ENCODE peak calls at places on chromosomes 3 and 15, in six cellular contexts. O, J, U, K, F and R are unnamed samples.

GRCh38 chr3:35936571-35936970 is 297.2 kb downstream of the ARPP21 start:
- DNase-seq in J (no peak), O (no peak), U (no peak), F (no peak), K (no peak), R (no peak)

GRCh38 chr3:150611666-150612065 is 8.5 kb downstream of the SELENOT start:
- DNase-seq in J (no peak), F (no peak), K (no peak), U (no peak), O (no peak), R (no peak)

GRCh38 chr3:119955972-119956371 is 138.3 kb downstream of the GSK3B start:
- DNase-seq in F (no peak), U (no peak), K (no peak), J (no peak), O (no peak), R (no peak)

GRCh38 chr3:52385157-52385556 is 59.7 kb downstream of the SEMA3G start:
- DNase-seq in J (no peak), O (no peak), K (no peak), U (no peak), F (no peak), R (no peak)

GRCh38 chr3:114496874-114497273 is 203.0 kb downstream of the TIGIT start:
- DNase-seq in O (no peak), U (no peak), K (no peak), J (no peak), F (no peak), R (no peak)

GRCh38 chr3:151085227-151085888 is at the start of gene MED12L:
- DNase-seq in U (peak; percentile 13), J (peak; percentile 75), F (peak; percentile 73), K (peak; percentile 78), O (peak; percentile 34), R (no peak)

GRCh38 chr3:136835079-136835816 is 16.3 kb downstream of the SLC35G2 start:
- DNase-seq in O (no peak), U (no peak), F (no peak), K (no peak), J (no peak), R (no peak)

GRCh38 chr3:61250784-61251173 is 473 bp downstream of the FHIT start:
- DNase-seq in U (peak; percentile 48), F (no peak), K (no peak), O (no peak), J (peak; percentile 12), R (peak; percentile 66)

GRCh38 chr15:60351066-60351465 is 46.7 kb downstream of the ANXA2 start:
- DNase-seq in U (no peak), J (no peak), O (no peak), K (no peak), F (no peak), R (no peak)

GRCh38 chr15:53115563-53115962 is 325.4 kb upstream of the ONECUT1 start:
- DNase-seq in K (no peak), U (no peak), F (no peak), O (no peak), J (no peak), R (no peak)

GRCh38 chr15:100614918-100615317 is 12.5 kb downstream of the ASB7 start:
- DNase-seq in K (no peak), F (no peak), U (no peak), O (no peak), J (no peak), R (no peak)

GRCh38 chr15:100615801-100616200 is 13.4 kb downstream of the ASB7 start:
- DNase-seq in K (no peak), U (no peak), F (no peak), O (no peak), J (no peak), R (no peak)

GRCh38 chr15:100616700-100617099 is 14.3 kb downstream of the ASB7 start:
- DNase-seq in F (no peak), K (no peak), U (no peak), O (no peak), J (no peak), R (no peak)

GRCh38 chr15:100614336-100614735 is 11.9 kb downstream of the ASB7 start:
- DNase-seq in J (no peak), U (no peak), F (no peak), K (no peak), O (no peak), R (no peak)

GRCh38 chr15:100612539-100612938 is 10.2 kb downstream of the ASB7 start:
- DNase-seq in K (no peak), U (no peak), J (no peak), O (no peak), F (no peak), R (no peak)
- H3K27ac ChIP-seq in K (no peak overlapping the region), U (no peak overlapping the region), J (no peak overlapping the region), O (no peak overlapping the region), F (no peak overlapping the region), R (no peak overlapping the region)

GRCh38 chr15:51602484-51602883 is 20.1 kb downstream of the DMXL2 start:
- DNase-seq in J (no peak), F (no peak), U (no peak), K (no peak), O (no peak), R (no peak)

GRCh38 chr15:51603002-51603401 is 19.6 kb downstream of the DMXL2 start:
- DNase-seq in K (no peak), J (no peak), U (no peak), F (no peak), O (no peak), R (no peak)

GRCh38 chr15:51601801-51602200 is 20.8 kb downstream of the DMXL2 start:
- DNase-seq in U (no peak), J (no peak), K (no peak), O (no peak), F (no peak), R (no peak)

GRCh38 chr15:51600114-51600513 is 22.5 kb downstream of the DMXL2 start:
- DNase-seq in J (peak; percentile 79), F (no peak), O (no peak), U (no peak), K (no peak), R (no peak)
- H3K27ac ChIP-seq in J (no peak overlapping the region), F (no peak overlapping the region), O (no peak overlapping the region), U (no peak overlapping the region), K (no peak overlapping the region), R (no peak overlapping the region)

GRCh38 chr3:50078622-50079021 is 10.1 kb upstream of the RBM5 start:
- DNase-seq in J (no peak), U (no peak), F (no peak), K (no peak), O (no peak), R (no peak)
- H3K27ac ChIP-seq in J (no peak overlapping the region), U (no peak overlapping the region), F (no peak overlapping the region), K (no peak overlapping the region), O (no peak overlapping the region), R (no peak overlapping the region)

DNA sequence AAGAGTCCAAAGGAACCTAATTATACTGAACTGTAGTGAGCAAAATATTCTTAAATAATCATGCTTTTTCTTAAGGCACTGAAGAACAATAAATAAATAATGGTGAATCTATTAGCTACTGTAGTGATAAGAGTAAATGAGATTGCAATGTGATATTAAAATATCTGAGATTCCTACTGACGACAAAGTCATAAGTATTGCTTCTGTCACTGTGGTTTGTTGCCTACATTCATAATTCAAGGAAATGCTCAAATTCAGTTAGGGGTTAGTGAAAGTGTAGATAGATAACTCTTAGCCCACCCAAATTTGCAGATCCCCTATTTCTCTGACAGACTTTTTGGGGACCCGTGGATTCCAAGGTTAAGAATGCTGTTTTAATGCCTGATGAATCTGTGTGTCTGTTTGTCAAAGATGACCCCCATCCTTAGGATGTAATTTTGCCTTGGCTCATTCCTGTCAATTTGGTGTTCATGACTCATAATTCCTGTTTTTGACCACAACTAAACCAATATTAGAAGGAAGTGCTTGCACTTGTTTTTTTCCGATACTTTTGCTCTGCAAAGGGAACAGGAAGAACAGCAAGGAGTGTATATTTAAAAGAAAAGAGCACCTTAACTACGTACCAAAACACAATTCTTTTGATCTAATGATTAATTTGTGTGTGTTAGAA is 86.7 kb downstream of the MAGI1 start:
- DNase-seq in U (no peak), O (no peak), F (no peak), J (no peak), K (no peak), R (no peak)
- H3K27ac ChIP-seq in U (peak overlapping the region; percentile 71), O (no peak overlapping the region), F (peak overlapping the region; percentile 76), J (no peak overlapping the region), K (peak overlapping the region; percentile 94), R (peak overlapping the region; percentile 90)

GRCh38 chr15:29071193-29071906 is 185.6 kb downstream of the APBA2 start:
- DNase-seq in U (no peak), O (no peak), F (no peak), K (peak; percentile 20), J (no peak), R (no peak)

GRCh38 chr15:29074045-29074444 is 188.3 kb downstream of the APBA2 start:
- DNase-seq in K (no peak), F (no peak), U (no peak), J (peak; percentile 54), O (no peak), R (no peak)

GRCh38 chr15:29071907-29072273 is 186.1 kb downstream of the APBA2 start:
- DNase-seq in J (no peak), O (no peak), U (no peak), K (no peak), F (no peak), R (no peak)

GRCh38 chr15:29070471-29071192 is 184.9 kb downstream of the APBA2 start:
- DNase-seq in J (no peak), U (no peak), F (no peak), O (peak; percentile 44), K (no peak), R (no peak)

DNA sequence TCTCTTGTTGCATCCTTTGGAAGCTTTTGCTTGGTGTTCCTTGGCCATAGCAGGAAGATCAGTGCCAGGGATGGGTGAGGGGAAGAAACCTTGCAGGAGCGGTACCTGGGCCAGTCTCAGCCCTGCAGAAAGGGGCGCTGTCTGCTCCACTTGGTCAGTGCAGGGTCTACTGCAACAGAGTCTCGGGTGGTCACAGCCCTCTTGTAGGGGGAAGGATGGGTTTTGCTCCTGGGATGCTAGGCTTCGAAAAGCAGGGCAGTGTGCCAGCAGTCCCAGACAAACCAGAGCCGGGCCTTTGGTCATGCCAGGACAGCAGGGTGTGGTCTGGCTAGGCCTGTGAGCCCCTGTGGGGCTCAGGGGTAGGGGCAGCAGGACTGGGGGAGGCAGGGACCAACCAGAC is 186.7 kb downstream of the APBA2 start:
- DNase-seq in U (no peak), K (peak; percentile 4), O (no peak), F (no peak), J (no peak), R (no peak)
- H3K27ac ChIP-seq in U (no peak overlapping the region), K (no peak overlapping the region), O (no peak overlapping the region), F (no peak overlapping the region), J (no peak overlapping the region), R (no peak overlapping the region)

DNA sequence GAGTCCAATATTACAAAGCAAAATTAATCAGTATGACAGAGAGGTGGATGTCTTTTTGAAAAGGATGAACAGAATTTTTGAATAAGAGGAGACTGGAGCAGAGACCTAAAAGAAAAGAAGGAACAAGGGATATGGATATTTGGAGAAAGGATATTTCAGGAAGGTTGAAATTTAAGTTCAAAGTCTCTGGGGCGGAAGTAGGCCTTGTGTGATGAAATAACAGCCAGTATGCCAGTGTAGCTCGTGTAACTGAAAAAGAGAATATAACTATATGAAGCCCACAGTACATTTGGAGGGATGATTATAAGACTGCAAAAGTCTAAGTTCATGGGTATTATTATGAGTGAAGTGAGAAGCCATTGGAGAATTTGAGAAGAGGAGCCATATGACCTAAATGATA is 766.7 kb downstream of the GBE1 start:
- DNase-seq in O (no peak), J (no peak), K (no peak), U (no peak), F (no peak), R (no peak)
- H3K27ac ChIP-seq in O (no peak overlapping the region), J (no peak overlapping the region), K (peak overlapping the region; percentile 72), U (no peak overlapping the region), F (no peak overlapping the region), R (no peak overlapping the region)

GRCh38 chr3:38455639-38456430 is 2.1 kb downstream of the ACVR2B start:
- DNase-seq in U (no peak), K (no peak), F (peak; percentile 76), O (peak; percentile 28), J (no peak), R (no peak)
- H3K27ac ChIP-seq in U (peak overlapping the region; percentile 95), K (peak overlapping the region; percentile 94), F (peak overlapping the region; percentile 90), O (no peak overlapping the region), J (peak overlapping the region; percentile 86), R (peak overlapping the region; percentile 98)